ENCODE peak calls at places on chromosome 20, in seven cellular contexts. E is GM10248, R is KG1, T is Caki2, D is GM20000, M is activated gamma-delta T cell treated with Interleukin-2 at 50 U/mL for 16 hours, O is NCI-H524. J is an unnamed sample.

GRCh38 chr20:63968136-63968927 is 1.4 kb downstream of the ZNF512B start:
- DNase-seq in E (no peak), R (no peak), T (no peak), D (no peak), M (no peak), O (no peak), J (no peak)

GRCh38 chr20:37804584-37805566 is 98.1 kb upstream of the VSTM2L start:
- DNase-seq in E (peak), R (peak), T (peak), D (peak), M (no peak), O (no peak), J (peak)

GRCh38 chr20:63656451-63656850 is 1.7 kb upstream of the RTEL1 start:
- DNase-seq in E (no peak), R (no peak), T (no peak), D (no peak), M (no peak), O (no peak), J (no peak)

GRCh38 chr20:25310268-25310920 is 62.5 kb downstream of the PYGB start:
- DNase-seq in E (peak), R (no peak), T (peak), D (peak), M (no peak), O (peak), J (no peak)

GRCh38 chr20:40087496-40087895 is 601.5 kb downstream of the MAFB start:
- DNase-seq in E (no peak), R (no peak), T (no peak), D (no peak), M (no peak), O (no peak), J (no peak)

GRCh38 chr20:49230575-49231211 is 11.5 kb downstream of the DDX27 start:
- DNase-seq in E (no peak), R (no peak), T (no peak), D (no peak), M (no peak), O (peak), J (no peak)

GRCh38 chr20:22385602-22386299 is 198.6 kb downstream of the FOXA2 start:
- DNase-seq in E (no peak), R (no peak), T (peak), D (no peak), M (no peak), O (no peak), J (no peak)

GRCh38 chr20:51104960-51105460 is 82.1 kb upstream of the KCNG1 start:
- DNase-seq in E (no peak), R (no peak), T (no peak), D (no peak), M (no peak), O (no peak), J (no peak)

GRCh38 chr20:11438412-11438811 is 479.3 kb upstream of the BTBD3 start:
- DNase-seq in E (no peak), R (no peak), T (no peak), D (no peak), M (no peak), O (no peak), J (no peak)

GRCh38 chr20:50042370-50043313 is 59.9 kb downstream of the SNAI1 start:
- DNase-seq in E (no peak), R (no peak), T (no peak), D (no peak), M (no peak), O (no peak), J (no peak)

GRCh38 chr20:20491784-20492145 is 123.9 kb downstream of the INSM1 start:
- DNase-seq in E (no peak), R (no peak), T (no peak), D (no peak), M (no peak), O (no peak), J (no peak)

GRCh38 chr20:3011752-3012151 is 31.7 kb upstream of the GNRH2 start:
- DNase-seq in E (no peak), R (no peak), T (no peak), D (no peak), M (no peak), O (no peak), J (no peak)

GRCh38 chr20:12243327-12243726 is 325.6 kb downstream of the BTBD3 start:
- DNase-seq in E (no peak), R (no peak), T (no peak), D (no peak), M (no peak), O (no peak), J (no peak)

GRCh38 chr20:50595988-50596693 is 86.0 kb downstream of the PTPN1 start:
- DNase-seq in E (no peak), R (no peak), T (no peak), D (no peak), M (no peak), O (no peak), J (no peak)

GRCh38 chr20:14344746-14345145 is 7.3 kb upstream of the FLRT3 start:
- DNase-seq in E (no peak), R (no peak), T (no peak), D (no peak), M (no peak), O (peak), J (no peak)

GRCh38 chr20:2705931-2706645 is 13.5 kb downstream of the EBF4 start:
- DNase-seq in E (no peak), R (no peak), T (no peak), D (no peak), M (no peak), O (no peak), J (no peak)

GRCh38 chr20:46552460-46553420 is 2.3 kb upstream of the OCSTAMP start:
- DNase-seq in E (peak), R (peak), T (no peak), D (peak), M (peak), O (no peak), J (peak)